ENCODE peak calls at places on chromosomes 1 and 21, in seven cellular contexts. One of them, this sample, is unnamed.

GRCh38 chr1:201594575-201595245 is 55.8 kb downstream of the NAV1 start:
- DNase-seq in endothelial cell: peak
- DNase-seq in fibroblast of lung: no peak
- DNase-seq in uterus: no peak
- DNase-seq in cardiac muscle cell: peak
- DNase-seq in foreskin fibroblast: no peak
- DNase-seq in fibroblast of mammary gland: no peak
- DNase-seq in this sample: peak

GRCh38 chr1:1672181-1672965 is 13.6 kb upstream of the CDK11B start:
- DNase-seq in fibroblast of mammary gland: no peak
- DNase-seq in fibroblast of lung: no peak
- DNase-seq in uterus: no peak
- DNase-seq in endothelial cell: no peak
- DNase-seq in foreskin fibroblast: no peak
- DNase-seq in cardiac muscle cell: no peak
- DNase-seq in this sample: no peak

GRCh38 chr1:147815503-147815902 is 55.1 kb upstream of the GJA5 start:
- DNase-seq in uterus: no peak
- DNase-seq in endothelial cell: no peak
- DNase-seq in cardiac muscle cell: no peak
- DNase-seq in fibroblast of lung: no peak
- DNase-seq in fibroblast of mammary gland: no peak
- DNase-seq in foreskin fibroblast: no peak
- DNase-seq in this sample: no peak

GRCh38 chr1:201751872-201752271 is 77.1 kb upstream of the IPO9 start:
- DNase-seq in foreskin fibroblast: peak
- DNase-seq in endothelial cell: no peak
- DNase-seq in fibroblast of lung: peak
- DNase-seq in cardiac muscle cell: peak
- DNase-seq in uterus: no peak
- DNase-seq in fibroblast of mammary gland: peak
- DNase-seq in this sample: no peak

GRCh38 chr1:184118051-184118450 is 66.5 kb downstream of the TSEN15 start:
- DNase-seq in endothelial cell: no peak
- DNase-seq in foreskin fibroblast: peak
- DNase-seq in fibroblast of mammary gland: peak
- DNase-seq in uterus: no peak
- DNase-seq in cardiac muscle cell: no peak
- DNase-seq in fibroblast of lung: peak
- DNase-seq in this sample: no peak

GRCh38 chr21:35275776-35276175 is 226.7 kb upstream of the RUNX1 start:
- DNase-seq in uterus: no peak
- DNase-seq in cardiac muscle cell: no peak
- DNase-seq in fibroblast of lung: peak
- DNase-seq in foreskin fibroblast: no peak
- DNase-seq in fibroblast of mammary gland: no peak
- DNase-seq in endothelial cell: no peak
- DNase-seq in this sample: no peak

GRCh38 chr1:17304155-17304826 is 3.7 kb upstream of the PADI4 start:
- DNase-seq in foreskin fibroblast: peak
- DNase-seq in cardiac muscle cell: peak
- DNase-seq in uterus: no peak
- DNase-seq in fibroblast of lung: no peak
- DNase-seq in fibroblast of mammary gland: no peak
- DNase-seq in endothelial cell: no peak
- DNase-seq in this sample: no peak

GRCh38 chr1:89942014-89942413 is 52.9 kb upstream of the ZNF326 start:
- DNase-seq in foreskin fibroblast: no peak
- DNase-seq in cardiac muscle cell: no peak
- DNase-seq in fibroblast of lung: no peak
- DNase-seq in endothelial cell: no peak
- DNase-seq in fibroblast of mammary gland: no peak
- DNase-seq in uterus: no peak
- DNase-seq in this sample: no peak

GRCh38 chr21:41578708-41579107 is 70.8 kb upstream of the TMPRSS2 start:
- DNase-seq in fibroblast of lung: no peak
- DNase-seq in uterus: no peak
- DNase-seq in cardiac muscle cell: no peak
- DNase-seq in foreskin fibroblast: no peak
- DNase-seq in endothelial cell: no peak
- DNase-seq in fibroblast of mammary gland: no peak
- DNase-seq in this sample: no peak

GRCh38 chr1:2205191-2205952 is 10.8 kb upstream of the FAAP20 start:
- DNase-seq in cardiac muscle cell: peak
- DNase-seq in uterus: peak
- DNase-seq in foreskin fibroblast: peak
- DNase-seq in fibroblast of mammary gland: peak
- DNase-seq in fibroblast of lung: peak
- DNase-seq in endothelial cell: peak
- DNase-seq in this sample: peak

GRCh38 chr1:151905070-151905442 is 4.3 kb downstream of the THEM4 start:
- DNase-seq in endothelial cell: no peak
- DNase-seq in foreskin fibroblast: no peak
- DNase-seq in fibroblast of mammary gland: peak
- DNase-seq in uterus: no peak
- DNase-seq in fibroblast of lung: no peak
- DNase-seq in cardiac muscle cell: peak
- DNase-seq in this sample: no peak

GRCh38 chr1:58968360-58968952 is 184.6 kb upstream of the JUN start:
- DNase-seq in fibroblast of lung: peak
- DNase-seq in endothelial cell: no peak
- DNase-seq in uterus: peak
- DNase-seq in foreskin fibroblast: peak
- DNase-seq in cardiac muscle cell: peak
- DNase-seq in fibroblast of mammary gland: peak
- DNase-seq in this sample: no peak

GRCh38 chr1:25037174-25038074 is 107.3 kb upstream of the RUNX3 start:
- DNase-seq in fibroblast of mammary gland: peak
- DNase-seq in foreskin fibroblast: no peak
- DNase-seq in endothelial cell: peak
- DNase-seq in uterus: no peak
- DNase-seq in cardiac muscle cell: peak
- DNase-seq in fibroblast of lung: peak
- DNase-seq in this sample: no peak

GRCh38 chr21:45393021-45393420 is 11.9 kb upstream of the COL18A1 start:
- DNase-seq in fibroblast of mammary gland: no peak
- DNase-seq in uterus: no peak
- DNase-seq in fibroblast of lung: no peak
- DNase-seq in endothelial cell: no peak
- DNase-seq in cardiac muscle cell: no peak
- DNase-seq in foreskin fibroblast: no peak
- DNase-seq in this sample: no peak

GRCh38 chr1:243475966-243476365 is 220.1 kb downstream of the SDCCAG8 start:
- DNase-seq in fibroblast of lung: peak
- DNase-seq in fibroblast of mammary gland: peak
- DNase-seq in endothelial cell: peak
- DNase-seq in foreskin fibroblast: no peak
- DNase-seq in uterus: no peak
- DNase-seq in cardiac muscle cell: peak
- DNase-seq in this sample: no peak
- TF ChIP-seq CTCF in fibroblast of lung: no peak
- TF ChIP-seq CTCF in fibroblast of mammary gland: peak
- TF ChIP-seq CTCF in endothelial cell: no peak
- TF ChIP-seq CTCF in foreskin fibroblast: no peak
- TF ChIP-seq CTCF in uterus: no peak
- TF ChIP-seq CTCF in cardiac muscle cell: peak
- TF ChIP-seq CTCF in this sample: peak

GRCh38 chr1:85888961-85889360 is 180.7 kb upstream of the ZNHIT6 start:
- DNase-seq in endothelial cell: no peak
- DNase-seq in foreskin fibroblast: no peak
- DNase-seq in uterus: no peak
- DNase-seq in fibroblast of lung: no peak
- DNase-seq in fibroblast of mammary gland: no peak
- DNase-seq in cardiac muscle cell: no peak
- DNase-seq in this sample: no peak

DNA sequence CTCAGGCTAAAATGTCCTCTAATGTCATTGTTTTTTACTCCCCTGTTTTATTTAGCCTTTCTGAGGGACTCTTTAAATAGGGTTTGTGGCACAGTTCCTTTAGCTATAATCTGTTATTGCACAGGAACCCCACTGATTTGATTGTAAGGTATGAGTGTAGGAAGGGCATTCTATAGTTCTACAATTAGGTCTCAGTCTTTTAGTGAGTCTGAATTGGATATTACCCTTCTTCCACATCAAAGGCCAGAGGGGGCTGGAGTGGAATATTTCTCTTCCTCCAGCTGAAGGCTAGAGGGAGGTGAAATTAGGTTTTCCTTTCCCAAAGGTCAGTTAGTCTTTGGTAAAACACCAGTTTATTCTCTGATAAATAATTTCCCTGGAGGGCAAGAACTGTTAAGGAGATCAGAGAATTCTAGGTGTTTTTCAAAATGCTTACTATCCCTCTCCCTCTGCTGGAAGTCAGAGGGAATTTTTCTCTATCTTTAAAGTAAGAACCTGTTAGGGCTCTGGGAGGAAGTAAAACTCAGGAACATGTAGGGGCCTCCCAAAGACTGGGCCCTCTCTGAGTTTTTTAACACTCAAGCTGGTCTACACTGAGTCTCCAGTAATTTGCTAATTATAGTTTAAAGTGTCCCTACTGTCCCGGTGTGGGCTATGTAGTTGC is 176.3 kb upstream of the ZNHIT6 start:
- DNase-seq in foreskin fibroblast: peak
- DNase-seq in cardiac muscle cell: peak
- DNase-seq in uterus: no peak
- DNase-seq in fibroblast of mammary gland: peak
- DNase-seq in endothelial cell: no peak
- DNase-seq in fibroblast of lung: peak
- DNase-seq in this sample: no peak
- TF ChIP-seq CTCF in foreskin fibroblast: peak
- TF ChIP-seq CTCF in cardiac muscle cell: peak
- TF ChIP-seq CTCF in uterus: no peak
- TF ChIP-seq CTCF in fibroblast of mammary gland: peak
- TF ChIP-seq CTCF in endothelial cell: peak
- TF ChIP-seq CTCF in fibroblast of lung: peak
- TF ChIP-seq CTCF in this sample: peak

GRCh38 chr21:37845535-37845934 is 70.7 kb downstream of the KCNJ6 start:
- DNase-seq in uterus: no peak
- DNase-seq in fibroblast of mammary gland: no peak
- DNase-seq in fibroblast of lung: no peak
- DNase-seq in endothelial cell: no peak
- DNase-seq in foreskin fibroblast: no peak
- DNase-seq in cardiac muscle cell: no peak
- DNase-seq in this sample: no peak
- TF ChIP-seq CTCF in uterus: no peak
- TF ChIP-seq CTCF in fibroblast of mammary gland: no peak
- TF ChIP-seq CTCF in fibroblast of lung: no peak
- TF ChIP-seq CTCF in endothelial cell: no peak
- TF ChIP-seq CTCF in foreskin fibroblast: no peak
- TF ChIP-seq CTCF in cardiac muscle cell: no peak
- TF ChIP-seq CTCF in this sample: no peak

GRCh38 chr1:31708324-31708723 is 4.5 kb upstream of the COL16A1 start:
- DNase-seq in endothelial cell: no peak
- DNase-seq in fibroblast of lung: peak
- DNase-seq in fibroblast of mammary gland: no peak
- DNase-seq in foreskin fibroblast: peak
- DNase-seq in cardiac muscle cell: no peak
- DNase-seq in uterus: no peak
- DNase-seq in this sample: no peak

GRCh38 chr1:31709060-31709459 is 5.2 kb upstream of the COL16A1 start:
- DNase-seq in fibroblast of lung: no peak
- DNase-seq in cardiac muscle cell: no peak
- DNase-seq in foreskin fibroblast: no peak
- DNase-seq in fibroblast of mammary gland: no peak
- DNase-seq in uterus: no peak
- DNase-seq in endothelial cell: no peak
- DNase-seq in this sample: no peak

GRCh38 chr1:31706384-31707058 is 2.7 kb upstream of the COL16A1 start:
- DNase-seq in fibroblast of lung: no peak
- DNase-seq in cardiac muscle cell: no peak
- DNase-seq in uterus: no peak
- DNase-seq in fibroblast of mammary gland: no peak
- DNase-seq in endothelial cell: no peak
- DNase-seq in foreskin fibroblast: peak
- DNase-seq in this sample: no peak

GRCh38 chr1:31705080-31705866 is 1.5 kb upstream of the COL16A1 start:
- DNase-seq in uterus: peak
- DNase-seq in endothelial cell: peak
- DNase-seq in fibroblast of mammary gland: peak
- DNase-seq in cardiac muscle cell: peak
- DNase-seq in fibroblast of lung: peak
- DNase-seq in foreskin fibroblast: peak
- DNase-seq in this sample: no peak

GRCh38 chr1:31707711-31708110 is 3.9 kb upstream of the COL16A1 start:
- DNase-seq in fibroblast of mammary gland: peak
- DNase-seq in cardiac muscle cell: no peak
- DNase-seq in foreskin fibroblast: peak
- DNase-seq in uterus: no peak
- DNase-seq in fibroblast of lung: peak
- DNase-seq in endothelial cell: no peak
- DNase-seq in this sample: no peak
- TF ChIP-seq CTCF in fibroblast of mammary gland: peak
- TF ChIP-seq CTCF in cardiac muscle cell: peak
- TF ChIP-seq CTCF in foreskin fibroblast: peak
- TF ChIP-seq CTCF in uterus: no peak
- TF ChIP-seq CTCF in fibroblast of lung: peak
- TF ChIP-seq CTCF in endothelial cell: no peak
- TF ChIP-seq CTCF in this sample: no peak